ENCODE peak calls at places on chromosomes 11 and 22, in seven cellular contexts. One of them, this sample, is unnamed.

GRCh38 chr22:47486569-47487312 is 724.3 kb downstream of the TBC1D22A start:
- DNase-seq in activated CD4-positive, alpha-beta T cell treated with anti-CD3 and anti-CD28 coated beads for 36 hours: no peak
- DNase-seq in T-cell: no peak
- DNase-seq in NB4: no peak
- DNase-seq in SK-N-SH: no peak
- DNase-seq in T-helper 2 cell: no peak
- DNase-seq in KG1: no peak
- DNase-seq in this sample: peak; percentile 6

GRCh38 chr11:64244966-64245365 is 1.8 kb downstream of the PPP1R14B start:
- DNase-seq in T-cell: no peak
- DNase-seq in KG1: no peak
- DNase-seq in activated CD4-positive, alpha-beta T cell treated with anti-CD3 and anti-CD28 coated beads for 36 hours: no peak
- DNase-seq in T-helper 2 cell: no peak
- DNase-seq in NB4: no peak
- DNase-seq in SK-N-SH: no peak
- DNase-seq in this sample: no peak

GRCh38 chr22:17198188-17199130 is 20.8 kb downstream of the ADA2 start:
- DNase-seq in SK-N-SH: no peak
- DNase-seq in T-cell: no peak
- DNase-seq in T-helper 2 cell: no peak
- DNase-seq in activated CD4-positive, alpha-beta T cell treated with anti-CD3 and anti-CD28 coated beads for 36 hours: no peak
- DNase-seq in NB4: no peak
- DNase-seq in KG1: no peak
- DNase-seq in this sample: no peak

GRCh38 chr11:11408436-11409221 is 55.6 kb upstream of the CSNK2A3 start:
- DNase-seq in SK-N-SH: no peak
- DNase-seq in T-cell: no peak
- DNase-seq in NB4: no peak
- DNase-seq in T-helper 2 cell: no peak
- DNase-seq in activated CD4-positive, alpha-beta T cell treated with anti-CD3 and anti-CD28 coated beads for 36 hours: no peak
- DNase-seq in KG1: no peak
- DNase-seq in this sample: no peak

GRCh38 chr22:36386351-36386899 is 1.3 kb downstream of the MYH9 start:
- DNase-seq in SK-N-SH: no peak
- DNase-seq in T-helper 2 cell: no peak
- DNase-seq in NB4: peak; percentile 68
- DNase-seq in KG1: no peak
- DNase-seq in activated CD4-positive, alpha-beta T cell treated with anti-CD3 and anti-CD28 coated beads for 36 hours: peak; percentile 84
- DNase-seq in T-cell: no peak
- DNase-seq in this sample: peak; percentile 36

GRCh38 chr11:133531450-133531849 is 851 bp downstream of the OPCML start:
- DNase-seq in KG1: no peak
- DNase-seq in NB4: no peak
- DNase-seq in SK-N-SH: no peak
- DNase-seq in T-helper 2 cell: no peak
- DNase-seq in activated CD4-positive, alpha-beta T cell treated with anti-CD3 and anti-CD28 coated beads for 36 hours: no peak
- DNase-seq in T-cell: no peak
- DNase-seq in this sample: no peak

GRCh38 chr22:48727454-48728058 is 1100.1 kb downstream of the BRD1 start:
- DNase-seq in activated CD4-positive, alpha-beta T cell treated with anti-CD3 and anti-CD28 coated beads for 36 hours: no peak
- DNase-seq in T-cell: no peak
- DNase-seq in KG1: no peak
- DNase-seq in SK-N-SH: no peak
- DNase-seq in T-helper 2 cell: no peak
- DNase-seq in NB4: no peak
- DNase-seq in this sample: no peak

GRCh38 chr11:40306938-40307548 is 1152.4 kb downstream of the LRRC4C start:
- DNase-seq in KG1: peak; percentile 5
- DNase-seq in NB4: peak; percentile 56
- DNase-seq in T-cell: no peak
- DNase-seq in T-helper 2 cell: no peak
- DNase-seq in activated CD4-positive, alpha-beta T cell treated with anti-CD3 and anti-CD28 coated beads for 36 hours: peak; percentile 11
- DNase-seq in SK-N-SH: peak; percentile 60
- DNase-seq in this sample: no peak

GRCh38 chr22:24153959-24154358 is 27.3 kb upstream of the SUSD2 start:
- DNase-seq in KG1: no peak
- DNase-seq in SK-N-SH: no peak
- DNase-seq in activated CD4-positive, alpha-beta T cell treated with anti-CD3 and anti-CD28 coated beads for 36 hours: no peak
- DNase-seq in T-cell: no peak
- DNase-seq in NB4: no peak
- DNase-seq in T-helper 2 cell: no peak
- DNase-seq in this sample: no peak

GRCh38 chr11:91158297-91158696 is 935.4 kb upstream of the CHORDC1 start:
- DNase-seq in SK-N-SH: no peak
- DNase-seq in NB4: no peak
- DNase-seq in activated CD4-positive, alpha-beta T cell treated with anti-CD3 and anti-CD28 coated beads for 36 hours: no peak
- DNase-seq in KG1: no peak
- DNase-seq in T-cell: no peak
- DNase-seq in T-helper 2 cell: no peak
- DNase-seq in this sample: no peak

GRCh38 chr22:38841211-38841610 is 2.6 kb downstream of the NPTXR start:
- DNase-seq in KG1: no peak
- DNase-seq in NB4: no peak
- DNase-seq in T-helper 2 cell: no peak
- DNase-seq in SK-N-SH: no peak
- DNase-seq in T-cell: no peak
- DNase-seq in activated CD4-positive, alpha-beta T cell treated with anti-CD3 and anti-CD28 coated beads for 36 hours: no peak
- DNase-seq in this sample: peak; percentile 20

This sample was measured in DMS79 treated with DMSO at 0.1 percent for 48 hours.